ENCODE peak calls at places on chromosome 15, in eight cellular contexts. L, J, R, X, F, M, A and Y are unnamed samples.

GRCh38 chr15:85533949-85534543 is 153.6 kb downstream of the AKAP13 start:
- DNase-seq in L (no peak), F (no peak), X (no peak), R (no peak), J (no peak), A (peak), M (no peak), Y (no peak)

GRCh38 chr15:61989698-61990097 is 70.5 kb downstream of the VPS13C start:
- DNase-seq in M (no peak), R (no peak), F (no peak), J (peak), A (no peak), L (no peak), X (no peak), Y (no peak)

GRCh38 chr15:80944818-80945217 is 44.8 kb downstream of the MESD start:
- DNase-seq in J (no peak), X (no peak), F (no peak), L (no peak), R (no peak), M (no peak), A (no peak), Y (no peak)

GRCh38 chr15:29682781-29683180 is 139.5 kb downstream of the TJP1 start:
- DNase-seq in L (no peak), A (no peak), R (no peak), F (peak), J (no peak), M (no peak), X (no peak), Y (no peak)

GRCh38 chr15:74174216-74174965 is 881 bp downstream of the ISLR start:
- DNase-seq in J (peak), L (no peak), F (no peak), A (no peak), M (no peak), X (peak), R (no peak), Y (no peak)

GRCh38 chr15:66253643-66254363 is at the start of gene MEGF11:
- DNase-seq in A (peak), R (peak), L (peak), F (no peak), J (peak), M (no peak), X (peak), Y (no peak)

GRCh38 chr15:40755821-40756220 is 767 bp upstream of the RMDN3 start:
- DNase-seq in R (no peak), L (no peak), F (no peak), X (no peak), J (no peak), M (no peak), A (no peak), Y (no peak)

GRCh38 chr15:70280781-70281180 is 183.1 kb upstream of the TLE3 start:
- DNase-seq in L (no peak), J (no peak), R (no peak), F (no peak), M (no peak), X (no peak), A (no peak), Y (no peak)

GRCh38 chr15:65970937-65971740 is 101.8 kb downstream of the RAB11A start:
- DNase-seq in F (no peak), X (no peak), J (no peak), L (no peak), M (no peak), R (no peak), A (no peak), Y (no peak)

GRCh38 chr15:83285979-83286553 is 1.6 kb upstream of the BNC1 start:
- DNase-seq in X (peak), R (no peak), J (peak), L (peak), A (no peak), M (no peak), F (peak), Y (no peak)

GRCh38 chr15:43268111-43269105 is 1.7 kb upstream of the TGM5 start:
- DNase-seq in L (no peak), F (no peak), A (no peak), X (peak), M (peak), R (peak), J (peak), Y (no peak)

GRCh38 chr15:42214600-42214999 is 6.5 kb upstream of the VPS39 start:
- DNase-seq in A (no peak), R (no peak), L (no peak), F (no peak), M (no peak), J (no peak), X (no peak), Y (no peak)

GRCh38 chr15:70566989-70567388 is 196.4 kb downstream of the UACA start:
- DNase-seq in F (no peak), M (no peak), R (no peak), L (no peak), J (no peak), X (no peak), A (no peak), Y (no peak)

GRCh38 chr15:40155270-40155910 is 5.5 kb upstream of the BUB1B start:
- DNase-seq in A (no peak), R (no peak), X (no peak), M (no peak), F (no peak), L (no peak), J (no peak), Y (no peak)